ENCODE peak calls at places on chromosomes 1 and 21, in ten cellular contexts. One of them, this sample, is unnamed.

GRCh38 chr1:157170677-157171515 is 32.7 kb upstream of the ETV3 start:
- DNase-seq in left ventricle myocardium inferior: no peak
- DNase-seq in neural progenitor cell: peak
- DNase-seq in tibial artery: peak
- DNase-seq in heart right ventricle: no peak
- DNase-seq in brain microvascular endothelial cell: peak
- DNase-seq in foreskin fibroblast: no peak
- DNase-seq in choroid plexus epithelial cell: peak
- DNase-seq in fibroblast of lung: peak
- DNase-seq in stomach: peak
- DNase-seq in this sample: peak

GRCh38 chr1:47215713-47216112 is 16.3 kb downstream of the TAL1 start:
- DNase-seq in tibial artery: no peak
- DNase-seq in foreskin fibroblast: no peak
- DNase-seq in choroid plexus epithelial cell: no peak
- DNase-seq in left ventricle myocardium inferior: no peak
- DNase-seq in stomach: no peak
- DNase-seq in neural progenitor cell: no peak
- DNase-seq in fibroblast of lung: no peak
- DNase-seq in heart right ventricle: no peak
- DNase-seq in brain microvascular endothelial cell: no peak
- DNase-seq in this sample: no peak

GRCh38 chr1:217336724-217337123 is 294.2 kb downstream of the GPATCH2 start:
- DNase-seq in neural progenitor cell: no peak
- DNase-seq in stomach: no peak
- DNase-seq in heart right ventricle: no peak
- DNase-seq in left ventricle myocardium inferior: no peak
- DNase-seq in tibial artery: no peak
- DNase-seq in choroid plexus epithelial cell: no peak
- DNase-seq in brain microvascular endothelial cell: no peak
- DNase-seq in foreskin fibroblast: no peak
- DNase-seq in fibroblast of lung: no peak
- DNase-seq in this sample: no peak

GRCh38 chr1:109193653-109194590 is 19.8 kb upstream of the SARS1 start:
- DNase-seq in neural progenitor cell: peak
- DNase-seq in fibroblast of lung: peak
- DNase-seq in stomach: peak
- DNase-seq in left ventricle myocardium inferior: no peak
- DNase-seq in foreskin fibroblast: no peak
- DNase-seq in brain microvascular endothelial cell: no peak
- DNase-seq in tibial artery: no peak
- DNase-seq in heart right ventricle: no peak
- DNase-seq in choroid plexus epithelial cell: no peak
- DNase-seq in this sample: peak

GRCh38 chr1:29341936-29342335 is 105.6 kb downstream of the PTPRU start:
- DNase-seq in left ventricle myocardium inferior: no peak
- DNase-seq in tibial artery: no peak
- DNase-seq in stomach: no peak
- DNase-seq in fibroblast of lung: no peak
- DNase-seq in choroid plexus epithelial cell: peak
- DNase-seq in brain microvascular endothelial cell: peak
- DNase-seq in neural progenitor cell: no peak
- DNase-seq in foreskin fibroblast: no peak
- DNase-seq in heart right ventricle: no peak
- DNase-seq in this sample: no peak

GRCh38 chr1:228697209-228698016 is 37.9 kb upstream of the RHOU start:
- DNase-seq in choroid plexus epithelial cell: peak
- DNase-seq in left ventricle myocardium inferior: peak
- DNase-seq in foreskin fibroblast: peak
- DNase-seq in stomach: peak
- DNase-seq in neural progenitor cell: no peak
- DNase-seq in brain microvascular endothelial cell: peak
- DNase-seq in heart right ventricle: peak
- DNase-seq in fibroblast of lung: peak
- DNase-seq in tibial artery: peak
- DNase-seq in this sample: peak

GRCh38 chr1:201261771-201262547 is 21.3 kb upstream of the PKP1 start:
- DNase-seq in fibroblast of lung: no peak
- DNase-seq in heart right ventricle: no peak
- DNase-seq in stomach: no peak
- DNase-seq in tibial artery: no peak
- DNase-seq in neural progenitor cell: no peak
- DNase-seq in left ventricle myocardium inferior: no peak
- DNase-seq in foreskin fibroblast: no peak
- DNase-seq in choroid plexus epithelial cell: no peak
- DNase-seq in brain microvascular endothelial cell: no peak
- DNase-seq in this sample: peak

GRCh38 chr21:39647476-39647875 is 34.7 kb downstream of the B3GALT5 start:
- DNase-seq in stomach: no peak
- DNase-seq in tibial artery: no peak
- DNase-seq in brain microvascular endothelial cell: peak
- DNase-seq in heart right ventricle: no peak
- DNase-seq in left ventricle myocardium inferior: no peak
- DNase-seq in fibroblast of lung: peak
- DNase-seq in foreskin fibroblast: peak
- DNase-seq in neural progenitor cell: no peak
- DNase-seq in choroid plexus epithelial cell: peak
- DNase-seq in this sample: peak

GRCh38 chr1:84998642-84999280 is 1.8 kb upstream of the MCOLN2 start:
- DNase-seq in heart right ventricle: no peak
- DNase-seq in neural progenitor cell: peak
- DNase-seq in foreskin fibroblast: no peak
- DNase-seq in stomach: peak
- DNase-seq in left ventricle myocardium inferior: no peak
- DNase-seq in choroid plexus epithelial cell: peak
- DNase-seq in brain microvascular endothelial cell: no peak
- DNase-seq in tibial artery: no peak
- DNase-seq in fibroblast of lung: peak
- DNase-seq in this sample: peak

GRCh38 chr1:43451701-43452532 is 1.8 kb downstream of the HYI start:
- DNase-seq in choroid plexus epithelial cell: no peak
- DNase-seq in heart right ventricle: no peak
- DNase-seq in neural progenitor cell: no peak
- DNase-seq in fibroblast of lung: no peak
- DNase-seq in brain microvascular endothelial cell: no peak
- DNase-seq in stomach: no peak
- DNase-seq in tibial artery: no peak
- DNase-seq in left ventricle myocardium inferior: no peak
- DNase-seq in foreskin fibroblast: no peak
- DNase-seq in this sample: no peak

GRCh38 chr1:229027622-229028182 is 243.2 kb upstream of the RAB4A start:
- DNase-seq in brain microvascular endothelial cell: peak
- DNase-seq in fibroblast of lung: peak
- DNase-seq in heart right ventricle: no peak
- DNase-seq in foreskin fibroblast: peak
- DNase-seq in left ventricle myocardium inferior: no peak
- DNase-seq in neural progenitor cell: peak
- DNase-seq in tibial artery: peak
- DNase-seq in stomach: no peak
- DNase-seq in choroid plexus epithelial cell: peak
- DNase-seq in this sample: peak

GRCh38 chr1:203663294-203663693 is 36.7 kb downstream of the ATP2B4 start:
- DNase-seq in neural progenitor cell: no peak
- DNase-seq in choroid plexus epithelial cell: peak
- DNase-seq in tibial artery: no peak
- DNase-seq in stomach: no peak
- DNase-seq in left ventricle myocardium inferior: no peak
- DNase-seq in foreskin fibroblast: peak
- DNase-seq in fibroblast of lung: peak
- DNase-seq in heart right ventricle: no peak
- DNase-seq in brain microvascular endothelial cell: peak
- DNase-seq in this sample: peak

GRCh38 chr1:41371630-41372599 is 10.7 kb downstream of the FOXO6 start:
- DNase-seq in neural progenitor cell: peak
- DNase-seq in fibroblast of lung: peak
- DNase-seq in tibial artery: peak
- DNase-seq in foreskin fibroblast: no peak
- DNase-seq in brain microvascular endothelial cell: no peak
- DNase-seq in stomach: no peak
- DNase-seq in choroid plexus epithelial cell: no peak
- DNase-seq in heart right ventricle: peak
- DNase-seq in left ventricle myocardium inferior: no peak
- DNase-seq in this sample: no peak

GRCh38 chr1:44261475-44261853 is 48.2 kb downstream of the DMAP1 start:
- DNase-seq in neural progenitor cell: peak
- DNase-seq in foreskin fibroblast: no peak
- DNase-seq in choroid plexus epithelial cell: no peak
- DNase-seq in fibroblast of lung: no peak
- DNase-seq in brain microvascular endothelial cell: no peak
- DNase-seq in left ventricle myocardium inferior: no peak
- DNase-seq in tibial artery: no peak
- DNase-seq in heart right ventricle: no peak
- DNase-seq in stomach: no peak
- DNase-seq in this sample: no peak

GRCh38 chr1:156816561-156817328 is at the start of gene SH2D2A:
- DNase-seq in heart right ventricle: peak
- DNase-seq in fibroblast of lung: no peak
- DNase-seq in stomach: peak
- DNase-seq in choroid plexus epithelial cell: peak
- DNase-seq in left ventricle myocardium inferior: no peak
- DNase-seq in neural progenitor cell: no peak
- DNase-seq in brain microvascular endothelial cell: peak
- DNase-seq in tibial artery: no peak
- DNase-seq in foreskin fibroblast: no peak
- DNase-seq in this sample: peak

GRCh38 chr1:1629430-1630190 is 2.4 kb upstream of the MMP23B start:
- DNase-seq in foreskin fibroblast: no peak
- DNase-seq in stomach: no peak
- DNase-seq in brain microvascular endothelial cell: no peak
- DNase-seq in choroid plexus epithelial cell: no peak
- DNase-seq in neural progenitor cell: no peak
- DNase-seq in heart right ventricle: no peak
- DNase-seq in fibroblast of lung: no peak
- DNase-seq in tibial artery: no peak
- DNase-seq in left ventricle myocardium inferior: no peak
- DNase-seq in this sample: no peak

GRCh38 chr1:24635195-24635843 is 7.8 kb upstream of the SRRM1 start:
- DNase-seq in left ventricle myocardium inferior: no peak
- DNase-seq in fibroblast of lung: peak
- DNase-seq in tibial artery: no peak
- DNase-seq in foreskin fibroblast: peak
- DNase-seq in brain microvascular endothelial cell: peak
- DNase-seq in stomach: no peak
- DNase-seq in heart right ventricle: no peak
- DNase-seq in choroid plexus epithelial cell: peak
- DNase-seq in neural progenitor cell: peak
- DNase-seq in this sample: peak
- TF ChIP-seq CTCF in left ventricle myocardium inferior: peak
- TF ChIP-seq CTCF in fibroblast of lung: peak
- TF ChIP-seq CTCF in tibial artery: peak
- TF ChIP-seq CTCF in foreskin fibroblast: peak
- TF ChIP-seq CTCF in brain microvascular endothelial cell: peak
- TF ChIP-seq CTCF in stomach: peak
- TF ChIP-seq CTCF in heart right ventricle: peak
- TF ChIP-seq CTCF in choroid plexus epithelial cell: peak
- TF ChIP-seq CTCF in neural progenitor cell: peak
- TF ChIP-seq CTCF in this sample: peak

DNA sequence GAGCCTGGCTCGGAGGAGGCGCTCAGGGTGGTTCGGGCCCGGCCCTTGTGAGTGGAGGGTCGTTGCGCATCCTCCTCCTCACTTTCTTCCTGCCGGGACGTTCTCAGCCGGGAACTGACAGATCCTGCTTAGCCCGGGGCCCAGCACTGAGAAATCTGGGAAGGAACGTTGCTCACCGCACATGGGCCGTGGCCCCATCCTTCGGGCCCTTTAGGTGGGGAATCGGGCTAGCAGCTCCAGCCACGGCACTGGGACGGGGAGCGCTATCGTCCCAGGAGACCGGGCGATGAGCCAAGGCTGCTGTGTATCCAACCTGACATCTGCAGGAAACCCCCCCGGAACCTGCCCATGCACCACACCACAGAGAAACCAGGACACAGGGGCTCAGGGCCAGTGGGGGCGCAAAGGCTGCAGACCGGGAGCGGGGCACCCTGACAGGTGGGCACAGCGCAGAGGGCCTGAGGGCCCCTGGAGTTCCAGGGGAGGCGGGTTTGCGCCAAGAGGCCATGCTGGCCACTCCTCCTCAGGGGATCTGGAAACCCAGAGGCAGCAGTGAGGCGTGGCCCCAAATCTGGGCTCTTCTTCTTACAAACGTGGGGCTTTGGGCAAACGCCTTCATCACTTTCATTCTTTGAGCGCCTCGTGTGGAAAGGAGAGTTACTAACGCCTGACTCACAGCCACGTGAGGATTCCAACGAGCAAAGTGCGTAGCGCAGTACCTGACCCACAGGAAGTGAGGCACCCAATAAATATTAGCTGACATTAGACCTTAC is at the start of gene SH2D5:
- DNase-seq in left ventricle myocardium inferior: peak
- DNase-seq in choroid plexus epithelial cell: peak
- DNase-seq in foreskin fibroblast: peak
- DNase-seq in stomach: peak
- DNase-seq in brain microvascular endothelial cell: peak
- DNase-seq in tibial artery: peak
- DNase-seq in fibroblast of lung: peak
- DNase-seq in heart right ventricle: peak
- DNase-seq in neural progenitor cell: peak
- DNase-seq in this sample: peak
- H3K4me3 ChIP-seq in left ventricle myocardium inferior: peak
- H3K4me3 ChIP-seq in choroid plexus epithelial cell: peak
- H3K4me3 ChIP-seq in foreskin fibroblast: peak
- H3K4me3 ChIP-seq in stomach: peak
- H3K4me3 ChIP-seq in brain microvascular endothelial cell: peak
- H3K4me3 ChIP-seq in tibial artery: peak
- H3K4me3 ChIP-seq in fibroblast of lung: peak
- H3K4me3 ChIP-seq in heart right ventricle: peak
- H3K4me3 ChIP-seq in neural progenitor cell: peak
- H3K4me3 ChIP-seq in this sample: peak

GRCh38 chr1:20187103-20187812 is 940 bp upstream of the PLA2G2C start:
- DNase-seq in heart right ventricle: no peak
- DNase-seq in foreskin fibroblast: no peak
- DNase-seq in left ventricle myocardium inferior: no peak
- DNase-seq in choroid plexus epithelial cell: no peak
- DNase-seq in neural progenitor cell: no peak
- DNase-seq in brain microvascular endothelial cell: no peak
- DNase-seq in fibroblast of lung: no peak
- DNase-seq in stomach: peak
- DNase-seq in tibial artery: peak
- DNase-seq in this sample: peak
- TF ChIP-seq CTCF in heart right ventricle: no peak
- TF ChIP-seq CTCF in foreskin fibroblast: no peak
- TF ChIP-seq CTCF in left ventricle myocardium inferior: no peak
- TF ChIP-seq CTCF in choroid plexus epithelial cell: no peak
- TF ChIP-seq CTCF in neural progenitor cell: no peak
- TF ChIP-seq CTCF in brain microvascular endothelial cell: no peak
- TF ChIP-seq CTCF in fibroblast of lung: no peak
- TF ChIP-seq CTCF in stomach: no peak
- TF ChIP-seq CTCF in tibial artery: no peak
- TF ChIP-seq CTCF in this sample: peak

DNA sequence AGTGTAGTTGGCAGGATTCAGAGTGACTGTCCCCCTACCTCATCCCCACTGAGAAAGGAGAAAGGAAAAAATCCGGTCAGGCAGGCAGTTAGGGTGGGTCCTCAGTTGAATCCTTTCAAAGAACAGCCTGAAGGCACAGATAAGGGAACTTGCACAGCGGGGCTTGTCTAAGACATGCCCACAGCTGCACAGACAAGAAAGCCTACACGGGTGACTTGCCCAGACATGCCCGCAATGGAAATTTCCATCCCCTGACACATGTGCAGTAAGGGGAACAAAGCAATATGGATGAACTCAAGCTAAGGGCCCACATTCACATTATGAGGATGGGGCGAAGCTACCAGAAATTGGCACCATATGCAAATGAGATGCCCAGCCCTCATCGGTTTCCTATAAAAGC is 82.5 kb downstream of the DESI2 start:
- DNase-seq in heart right ventricle: no peak
- DNase-seq in stomach: no peak
- DNase-seq in fibroblast of lung: peak
- DNase-seq in brain microvascular endothelial cell: no peak
- DNase-seq in foreskin fibroblast: no peak
- DNase-seq in choroid plexus epithelial cell: peak
- DNase-seq in left ventricle myocardium inferior: no peak
- DNase-seq in neural progenitor cell: no peak
- DNase-seq in tibial artery: no peak
- DNase-seq in this sample: peak
- H3K4me3 ChIP-seq in heart right ventricle: no peak
- H3K4me3 ChIP-seq in stomach: no peak
- H3K4me3 ChIP-seq in fibroblast of lung: no peak
- H3K4me3 ChIP-seq in brain microvascular endothelial cell: no peak
- H3K4me3 ChIP-seq in foreskin fibroblast: no peak
- H3K4me3 ChIP-seq in choroid plexus epithelial cell: no peak
- H3K4me3 ChIP-seq in left ventricle myocardium inferior: no peak
- H3K4me3 ChIP-seq in neural progenitor cell: no peak
- H3K4me3 ChIP-seq in tibial artery: no peak
- H3K4me3 ChIP-seq in this sample: no peak